ENCODE peak calls at places on chromosome 19, in four cellular contexts. Q, R, Z and B are unnamed samples.

GRCh38 chr19:43527860-43528622 is 1.0 kb upstream of the ETHE1 start:
- DNase-seq in Z (peak; percentile 18), R (peak; percentile 24), Q (no peak), B (no peak)

GRCh38 chr19:3343619-3344502 is 22.5 kb upstream of the NFIC start:
- DNase-seq in Q (peak; percentile 78), R (peak; percentile 83), Z (peak; percentile 90), B (peak; percentile 94)

GRCh38 chr19:10871711-10872550 is 578 bp downstream of the CARM1 start:
- DNase-seq in Z (peak; percentile 56), R (no peak), Q (no peak), B (peak; percentile 51)

GRCh38 chr19:30563691-30564090 is 191.5 kb downstream of the ZNF536 start:
- DNase-seq in R (no peak), Q (no peak), Z (no peak), B (no peak)

GRCh38 chr19:40716031-40716654 is 543 bp downstream of the COQ8B start:
- DNase-seq in Q (peak; percentile 95), R (no peak), Z (peak; percentile 47), B (peak; percentile 76)

GRCh38 chr19:38551450-38551813 is 66.3 kb downstream of the MAP4K1 start:
- DNase-seq in Z (no peak), R (no peak), Q (no peak), B (no peak)

GRCh38 chr19:6071103-6071485 is 39.2 kb downstream of the RFX2 start:
- DNase-seq in Q (peak; percentile 78), Z (no peak), R (no peak), B (no peak)

GRCh38 chr19:38452430-38453366 is 19.2 kb downstream of the RYR1 start:
- DNase-seq in Z (peak; percentile 13), Q (no peak), R (no peak), B (no peak)

GRCh38 chr19:43778651-43779050 is 2.1 kb downstream of the KCNN4 start:
- DNase-seq in R (no peak), Q (no peak), Z (no peak), B (no peak)

GRCh38 chr19:33868821-33869412 is 72.2 kb downstream of the KCTD15 start:
- DNase-seq in Z (no peak), Q (no peak), R (no peak), B (no peak)

GRCh38 chr19:46350758-46351159 is 3.9 kb downstream of the PPP5C start:
- DNase-seq in Q (no peak), Z (no peak), R (no peak), B (no peak)

GRCh38 chr19:6737873-6738725 is 719 bp upstream of the GPR108 start:
- DNase-seq in Q (peak; percentile 80), R (peak; percentile 96), Z (peak; percentile 99), B (peak; percentile 77)

GRCh38 chr19:36573020-36573947 is at the start of gene ZNF529:
- DNase-seq in R (peak; percentile 75), Z (peak; percentile 87), Q (peak; percentile 86), B (peak; percentile 92)
- TF ChIP-seq POLR2A in R (peak; percentile 67), Z (peak; percentile 54), Q (peak; percentile 88), B (peak; percentile 86)

DNA sequence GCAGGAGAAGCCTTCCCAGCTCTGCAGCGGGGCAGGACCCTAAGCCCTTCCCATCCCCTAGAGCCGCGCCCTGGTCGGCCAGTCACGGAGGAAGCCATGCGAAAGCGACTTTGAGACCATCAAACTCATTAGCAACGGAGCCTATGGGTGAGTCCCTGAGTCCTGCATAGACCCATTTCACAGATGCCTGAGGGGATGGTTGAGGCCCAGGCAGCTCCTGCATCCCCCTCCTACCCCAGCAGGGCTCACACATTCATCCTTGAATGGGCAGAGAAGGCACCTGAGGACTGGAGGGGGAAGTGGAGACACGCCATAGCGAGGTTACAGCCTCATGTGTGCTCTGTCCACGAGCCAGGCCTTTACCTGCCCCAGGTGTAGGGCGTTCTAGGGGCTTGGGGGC is 24.2 kb upstream of the PIK3R2 start:
- DNase-seq in Z (no peak), R (no peak), Q (no peak), B (no peak)
- TF ChIP-seq POLR2A in Z (no peak), R (no peak), Q (no peak), B (no peak)

GRCh38 chr19:42075616-42076374 is at the start of gene ZNF574:
- DNase-seq in Q (peak; percentile 99), Z (peak; percentile 99), R (peak; percentile 97), B (peak; percentile 100)

GRCh38 chr19:42078058-42078457 is 2.1 kb downstream of the ZNF574 start:
- DNase-seq in Q (no peak), R (no peak), Z (no peak), B (no peak)

GRCh38 chr19:42076375-42076944 is 494 bp downstream of the ZNF574 start:
- DNase-seq in Z (no peak), Q (no peak), R (peak; percentile 22), B (no peak)

GRCh38 chr19:42074513-42075363 is 1.2 kb upstream of the ZNF574 start:
- DNase-seq in Z (peak; percentile 31), R (no peak), Q (no peak), B (no peak)

DNA sequence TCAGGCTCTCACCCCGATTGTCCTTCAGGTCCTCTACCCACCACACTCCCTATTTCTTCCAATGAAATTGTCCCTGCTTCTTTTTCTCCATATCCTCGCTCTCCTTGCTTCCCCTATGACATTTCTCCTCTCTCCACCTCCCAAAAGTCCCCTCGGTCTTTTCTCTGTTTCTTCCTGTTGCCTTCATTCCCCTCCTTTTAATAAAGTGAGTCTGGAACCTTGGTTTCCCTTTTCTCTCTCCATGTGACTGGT is 676 bp upstream of the ZNF574 start:
- DNase-seq in Q (no peak), Z (no peak), R (no peak), B (no peak)
- TF ChIP-seq POLR2A in Q (no peak), Z (no peak), R (no peak), B (no peak)

DNA sequence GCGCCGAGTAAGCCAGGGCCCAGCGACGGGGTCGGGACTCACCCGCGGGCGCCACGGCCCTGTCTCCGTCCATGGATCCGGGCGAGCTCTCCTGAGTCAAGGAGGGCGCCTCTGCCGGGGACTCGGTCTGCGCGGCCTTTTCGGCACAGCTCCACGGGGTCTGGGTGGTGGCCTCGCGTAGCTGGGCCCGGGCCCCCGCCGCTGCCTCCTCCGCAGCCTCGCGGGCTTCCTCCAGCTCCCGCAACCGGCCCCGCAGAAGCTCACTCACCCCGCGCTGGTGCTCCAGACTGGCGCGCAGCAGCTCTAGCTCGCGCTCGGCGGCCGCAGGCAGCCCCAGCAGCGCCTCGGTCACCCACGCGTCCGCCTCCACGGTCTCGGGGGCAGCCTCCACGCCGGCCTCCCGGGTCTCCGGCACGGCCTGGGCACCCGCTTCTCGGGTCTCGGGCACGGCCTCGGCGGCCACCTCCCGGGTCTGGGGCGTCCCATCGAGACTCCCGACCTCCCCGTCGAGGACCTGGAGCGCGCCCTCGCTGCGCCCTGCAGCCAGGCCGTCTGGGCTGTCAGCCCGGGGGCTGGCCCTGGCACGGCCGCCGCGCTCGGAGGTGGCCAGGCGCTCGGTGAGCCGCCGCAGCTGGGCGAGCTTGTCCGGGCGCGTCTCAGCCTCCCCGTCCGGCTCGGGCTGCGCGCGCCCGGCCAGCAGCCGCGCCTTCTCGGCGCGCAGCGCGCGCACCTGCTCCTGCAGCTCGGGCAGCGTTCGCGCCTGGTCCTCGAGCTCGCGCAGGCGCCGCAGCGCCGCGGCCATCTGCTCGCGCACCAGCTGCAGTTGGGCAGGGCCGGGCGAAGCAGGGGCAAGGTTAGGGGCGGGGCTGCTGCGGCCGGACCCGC is 8.4 kb downstream of the KANK3 start:
- DNase-seq in Q (peak; percentile 74), R (no peak), Z (peak; percentile 45), B (no peak)
- TF ChIP-seq POLR2A in Q (no peak), R (no peak), Z (no peak), B (no peak)

DNA sequence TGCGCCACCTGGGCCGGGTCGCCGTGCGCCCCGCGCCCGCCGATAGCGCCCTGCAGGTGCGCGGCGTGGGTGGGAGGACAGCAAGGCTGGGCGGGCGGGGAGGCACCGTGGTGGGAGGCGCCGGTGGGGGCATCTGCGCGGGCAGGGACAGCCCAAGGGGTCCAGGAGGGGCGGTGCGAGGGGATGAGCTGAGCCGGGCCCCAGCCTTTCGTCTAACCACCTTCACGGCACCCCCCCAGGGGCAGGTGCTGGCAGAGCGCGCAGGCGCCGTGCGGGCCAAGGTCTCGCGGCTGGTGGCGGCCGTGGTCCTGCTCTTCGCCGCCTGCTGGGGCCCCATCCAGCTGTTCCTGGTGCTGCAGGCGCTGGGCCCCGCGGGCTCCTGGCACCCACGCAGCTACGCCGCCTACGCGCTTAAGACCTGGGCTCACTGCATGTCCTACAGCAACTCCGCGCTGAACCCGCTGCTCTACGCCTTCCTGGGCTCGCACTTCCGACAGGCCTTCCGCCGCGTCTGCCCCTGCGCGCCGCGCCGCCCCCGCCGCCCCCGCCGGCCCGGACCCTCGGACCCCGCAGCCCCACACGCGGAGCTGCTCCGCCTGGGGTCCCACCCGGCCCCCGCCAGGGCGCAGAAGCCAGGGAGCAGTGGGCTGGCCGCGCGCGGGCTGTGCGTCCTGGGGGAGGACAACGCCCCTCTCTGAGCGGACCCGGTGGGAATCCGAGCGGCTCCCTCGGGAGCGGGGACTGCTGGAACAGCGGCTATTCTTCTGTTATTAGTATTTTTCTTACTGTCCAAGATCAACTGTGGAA is 3.1 kb downstream of the KISS1R start:
- DNase-seq in Q (no peak), Z (no peak), R (no peak), B (no peak)
- TF ChIP-seq POLR2A in Q (no peak), Z (no peak), R (no peak), B (no peak)

GRCh38 chr19:36139473-36140288 is at the start of gene CAPNS1:
- DNase-seq in Z (peak; percentile 97), Q (peak; percentile 93), R (peak; percentile 92), B (peak; percentile 98)

GRCh38 chr19:36142496-36142895 is 2.6 kb downstream of the CAPNS1 start:
- DNase-seq in R (no peak), Q (no peak), Z (no peak), B (no peak)

GRCh38 chr19:36140289-36141038 is 598 bp downstream of the CAPNS1 start:
- DNase-seq in Z (peak; percentile 33), Q (peak; percentile 52), R (no peak), B (peak; percentile 95)

GRCh38 chr19:36142046-36142445 is 2.2 kb downstream of the CAPNS1 start:
- DNase-seq in R (no peak), Z (no peak), Q (no peak), B (no peak)

DNA sequence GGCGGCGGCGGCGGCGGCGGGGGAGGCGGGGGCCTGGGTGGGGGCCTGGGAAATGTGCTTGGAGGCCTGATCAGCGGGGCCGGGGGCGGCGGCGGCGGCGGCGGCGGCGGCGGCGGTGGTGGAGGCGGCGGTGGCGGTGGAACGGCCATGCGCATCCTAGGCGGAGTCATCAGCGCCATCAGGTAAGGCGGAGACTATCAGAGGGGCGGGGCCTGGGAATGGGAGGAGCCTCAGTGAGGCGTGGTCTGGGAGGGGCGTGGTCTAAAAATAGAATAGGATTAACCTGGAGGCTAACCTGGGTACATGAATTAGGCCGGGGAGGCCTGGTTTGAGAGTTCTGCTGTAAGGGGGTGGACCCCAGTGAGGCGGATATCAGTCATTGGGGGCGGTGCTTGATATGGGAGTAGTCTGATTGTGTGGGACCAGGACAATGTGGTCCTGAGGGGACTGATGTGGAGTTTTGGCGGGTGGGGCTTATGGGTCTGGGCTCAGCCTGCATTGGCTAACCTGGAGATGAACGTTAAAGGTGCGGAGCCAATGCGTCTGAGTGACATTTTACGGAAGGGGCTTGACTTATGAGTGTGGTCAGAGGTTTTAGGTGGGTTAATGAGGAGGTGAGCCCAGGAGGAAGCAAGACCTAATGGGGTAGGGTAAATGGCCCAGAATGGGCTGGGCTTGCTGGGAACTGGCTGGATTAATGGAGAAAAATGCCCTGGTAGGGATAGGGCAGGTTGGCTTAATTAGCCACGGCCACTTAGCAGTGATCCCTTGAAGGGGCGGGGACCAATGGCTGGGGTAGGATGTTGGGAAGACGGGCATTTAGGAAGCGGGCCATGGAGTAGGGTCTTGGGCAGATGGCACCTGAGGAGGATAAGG is 1.4 kb downstream of the CAPNS1 start:
- DNase-seq in Q (peak; percentile 76), R (peak; percentile 73), Z (peak; percentile 91), B (peak; percentile 87)
- TF ChIP-seq POLR2A in Q (no peak), R (peak; percentile 63), Z (no peak), B (peak; percentile 57)